ENCODE peak calls at places on chromosomes 11 and 22, in nine cellular contexts. B, S, V, M, R, Y, W, O and F are unnamed samples.
A peak's percentile ranks its signal among the peaks of the same experiment; 100 is the strongest.

GRCh38 chr11:1745701-1746320 is 4.6 kb downstream of the IFITM10 start:
- DNase-seq in O (no peak), S (no peak), R (no peak), V (no peak), W (no peak), M (no peak), Y (no peak), B (no peak), F (peak; percentile 52)

GRCh38 chr11:34613015-34613414 is 7.9 kb upstream of the EHF start:
- DNase-seq in Y (no peak), W (no peak), S (no peak), R (no peak), M (no peak), V (no peak), O (no peak), B (no peak), F (no peak)

GRCh38 chr22:19522190-19522880 is 1.9 kb downstream of the CLDN5 start:
- DNase-seq in Y (no peak), O (no peak), W (no peak), M (no peak), R (no peak), V (no peak), B (no peak), S (no peak), F (no peak)

GRCh38 chr22:22025320-22026156 is 43.0 kb upstream of the TOP3B start:
- DNase-seq in M (no peak), O (no peak), W (no peak), S (no peak), R (no peak), Y (no peak), V (no peak), B (no peak), F (no peak)

GRCh38 chr11:73236879-73237278 is 18.8 kb downstream of the P2RY2 start:
- DNase-seq in M (no peak), V (no peak), O (peak; percentile 48), R (peak; percentile 64), Y (peak; percentile 49), W (no peak), B (no peak), S (peak; percentile 54), F (no peak)

GRCh38 chr11:11149671-11150459 is 203.2 kb downstream of the CSNK2A3 start:
- DNase-seq in W (no peak), S (no peak), M (no peak), R (no peak), B (no peak), O (no peak), V (no peak), Y (no peak), F (no peak)

GRCh38 chr22:29813563-29813962 is 24.5 kb downstream of the ASCC2 start:
- DNase-seq in Y (no peak), M (no peak), V (no peak), S (peak; percentile 54), R (no peak), B (no peak), W (no peak), O (no peak), F (no peak)

GRCh38 chr11:13837286-13837685 is 125.2 kb upstream of the SPON1 start:
- DNase-seq in V (no peak), S (no peak), W (no peak), Y (no peak), O (peak; percentile 96), R (no peak), B (no peak), M (no peak), F (no peak)

GRCh38 chr11:126718319-126718718 is 282.3 kb downstream of the KIRREL3 start:
- DNase-seq in Y (no peak), B (no peak), M (no peak), R (no peak), O (no peak), W (no peak), S (no peak), V (no peak), F (no peak)

GRCh38 chr11:132782102-132782501 is 750.2 kb downstream of the OPCML start:
- DNase-seq in B (no peak), M (no peak), O (no peak), V (no peak), W (no peak), Y (no peak), R (no peak), S (no peak), F (no peak)

GRCh38 chr11:844693-845644 is 2.3 kb downstream of the TSPAN4 start:
- DNase-seq in Y (peak; percentile 98), W (no peak), S (peak; percentile 90), V (no peak), M (peak; percentile 96), O (no peak), R (peak; percentile 98), B (peak; percentile 72), F (peak; percentile 95)

GRCh38 chr22:37564111-37564711 is 3.9 kb downstream of the CDC42EP1 start:
- DNase-seq in S (no peak), R (no peak), Y (peak; percentile 93), B (no peak), O (no peak), M (no peak), W (no peak), V (no peak), F (no peak)
- H3K4me1 ChIP-seq in S (peaks cover 43% of the 10 kb centered on the region), R (peaks cover 62% of the 10 kb centered on the region), Y (no peaks in the 10 kb centered on the region), B (peaks cover 54% of the 10 kb centered on the region), O (peaks cover 57% of the 10 kb centered on the region), M (peaks cover 9% of the 10 kb centered on the region), W (peaks cover 40% of the 10 kb centered on the region), V (peaks cover 94% of the 10 kb centered on the region), F (peaks cover 64% of the 10 kb centered on the region)

GRCh38 chr11:64305691-64306562 is 603 bp downstream of the ESRRA start:
- DNase-seq in M (peak; percentile 54), R (peak; percentile 93), O (peak; percentile 51), Y (peak; percentile 42), S (peak; percentile 79), W (peak; percentile 49), V (peak; percentile 52), B (no peak), F (no peak)
- TF ChIP-seq CTCF in M (peak; percentile 11), R (no peak), O (no peak), Y (peak; percentile 27), S (peak; percentile 54), W (no peak), V (no peak), B (no peak), F (peak; percentile 5)

GRCh38 chr11:70106757-70107156 is 28.6 kb downstream of the ANO1 start:
- DNase-seq in O (no peak), M (no peak), Y (no peak), V (no peak), W (no peak), B (no peak), R (no peak), S (no peak), F (no peak)

GRCh38 chr11:70109006-70109405 is 30.9 kb downstream of the ANO1 start:
- DNase-seq in W (no peak), R (peak; percentile 85), V (no peak), Y (peak; percentile 11), S (no peak), O (no peak), M (no peak), B (no peak), F (no peak)

GRCh38 chr11:70107756-70108155 is 29.6 kb downstream of the ANO1 start:
- DNase-seq in M (no peak), R (no peak), Y (no peak), O (no peak), W (no peak), B (no peak), S (no peak), V (no peak), F (no peak)

GRCh38 chr11:70107191-70107590 is 29.1 kb downstream of the ANO1 start:
- DNase-seq in O (no peak), Y (no peak), V (no peak), R (no peak), S (no peak), W (no peak), B (no peak), M (no peak), F (no peak)

DNA sequence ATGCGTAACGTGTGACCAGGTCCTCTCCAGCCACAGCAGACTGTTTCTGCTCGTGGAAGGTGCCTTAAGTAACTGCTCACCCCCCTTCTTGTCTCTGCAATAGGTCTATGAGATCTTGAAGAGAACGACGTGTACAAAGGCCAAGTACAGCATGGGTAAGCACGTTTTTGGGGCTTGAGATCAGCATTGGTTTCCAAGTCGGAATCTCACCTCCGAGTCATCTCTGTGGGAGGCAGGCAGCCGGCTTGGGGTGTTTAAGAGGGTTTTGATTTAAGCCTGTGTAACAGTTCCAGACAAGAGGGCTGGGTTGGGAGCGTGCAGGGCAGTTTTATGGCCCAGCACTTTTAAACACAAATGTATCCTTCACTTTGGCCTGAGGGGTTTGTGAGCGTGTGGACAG is 30.1 kb downstream of the ANO1 start:
- DNase-seq in V (no peak), W (no peak), M (no peak), R (no peak), B (no peak), O (no peak), Y (peak; percentile 7), S (peak; percentile 48), F (no peak)
- H3K36me3 ChIP-seq in V (no peaks in the 10 kb centered on the region), W (no peaks in the 10 kb centered on the region), M (peaks cover 27% of the 10 kb centered on the region), R (no peaks in the 10 kb centered on the region), B (peaks cover 32% of the 10 kb centered on the region), O (peaks cover 7% of the 10 kb centered on the region), Y (no peaks in the 10 kb centered on the region), S (no peaks in the 10 kb centered on the region), F (peaks cover 54% of the 10 kb centered on the region)

GRCh38 chr11:12186683-12187082 is 76.3 kb downstream of the MICAL2 start:
- DNase-seq in O (no peak), S (no peak), B (no peak), V (no peak), Y (no peak), W (no peak), M (no peak), R (no peak), F (no peak)
- H3K4me1 ChIP-seq in O (peaks cover 74% of the 10 kb centered on the region), S (peaks cover 16% of the 10 kb centered on the region), B (peaks cover 45% of the 10 kb centered on the region), V (peaks cover 55% of the 10 kb centered on the region), Y (peaks cover 57% of the 10 kb centered on the region), W (no peaks in the 10 kb centered on the region), M (no peaks in the 10 kb centered on the region), R (peaks cover 2% of the 10 kb centered on the region), F (peaks cover 43% of the 10 kb centered on the region)

DNA sequence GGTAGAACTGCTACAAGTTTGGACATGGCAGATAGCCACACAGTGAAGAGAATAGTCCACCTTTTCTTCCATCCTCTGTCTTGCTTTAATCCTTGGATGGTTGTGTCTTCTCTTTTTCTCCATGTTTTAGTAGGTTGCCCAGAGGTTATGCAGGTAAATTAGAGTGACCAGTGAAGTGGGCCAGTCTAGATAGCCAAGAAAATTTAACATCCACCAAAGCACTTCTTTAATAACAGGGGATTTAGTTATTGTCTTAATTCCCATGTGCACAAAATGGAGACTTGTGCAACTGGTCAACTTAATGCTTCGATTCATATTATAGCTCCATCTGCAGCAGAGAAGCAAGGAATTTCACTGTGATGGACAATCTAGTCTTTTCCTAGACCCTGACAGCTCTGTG is 58.8 kb upstream of the RCN1 start:
- DNase-seq in R (no peak), Y (no peak), W (no peak), B (no peak), M (no peak), S (no peak), O (no peak), V (no peak), F (no peak)
- TF ChIP-seq CTCF in R (no peak), Y (no peak), W (no peak), B (no peak), M (no peak), S (no peak), O (no peak), V (no peak), F (no peak)

DNA sequence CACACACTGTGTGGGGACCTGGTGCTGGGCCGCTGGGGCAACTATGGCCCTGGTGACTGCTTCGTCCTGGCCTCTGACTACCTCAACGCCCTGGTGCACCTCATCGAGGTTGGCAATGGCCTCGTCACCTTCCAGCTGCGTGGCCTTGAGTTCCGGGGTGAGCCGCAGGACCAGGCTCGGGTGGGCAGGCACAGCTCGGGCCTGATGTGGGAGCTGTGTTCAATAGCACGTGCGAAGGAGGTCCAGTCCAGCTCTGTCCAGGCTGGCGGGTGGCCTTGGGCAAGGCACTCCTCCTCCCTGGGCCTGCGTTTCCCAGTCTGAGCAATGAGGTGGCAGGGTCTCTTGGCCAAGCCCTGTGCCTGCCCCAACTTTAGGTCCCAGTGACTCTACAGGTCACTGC is 8.3 kb upstream of the SIPA1 start:
- DNase-seq in V (no peak), O (no peak), Y (no peak), W (no peak), B (no peak), R (no peak), S (no peak), M (no peak), F (no peak)
- H3K36me3 ChIP-seq in V (peaks cover 57% of the 10 kb centered on the region), O (peaks cover 18% of the 10 kb centered on the region), Y (peaks cover 33% of the 10 kb centered on the region), W (peaks cover 50% of the 10 kb centered on the region), B (peaks cover 78% of the 10 kb centered on the region), R (peaks cover 35% of the 10 kb centered on the region), S (no peaks in the 10 kb centered on the region), M (peaks cover 90% of the 10 kb centered on the region), F (peaks cover 82% of the 10 kb centered on the region)